ENCODE peak calls at places on chromosomes 12 and 14, in nine cellular contexts. M is sciatic nerve; T is brain microvascular endothelial cell; W is nucleus accumbens; Q is putamen; Y is stimulated activated CD4-positive, alpha-beta T cell treated with anti-CD3 and anti-CD28 coated beads, Interleukin-2, amount 100 ng/mL, for 48 hours; A is KBM-7; N is stimulated activated CD8-positive, alpha-beta memory T cell treated with anti-CD3 and anti-CD28 coated beads, Interleukin-15, amount 100 ng/mL, for 24 hours; C is GM04504. R is an unnamed sample.

GRCh38 chr12:11826607-11827006 is 177.1 kb downstream of the ETV6 start:
- DNase-seq in C (no peak), Q (no peak), Y (no peak), M (no peak), A (no peak), T (no peak), W (no peak), N (no peak), R (no peak)

GRCh38 chr12:5335059-5335458 is 96.8 kb upstream of the NTF3 start:
- DNase-seq in M (no peak), N (no peak), T (no peak), Y (no peak), W (no peak), Q (no peak), A (no peak), C (peak; percentile 10), R (no peak)

GRCh38 chr12:224330-224729 is 10.4 kb upstream of the SLC6A12 start:
- DNase-seq in M (peak; percentile 28), Q (no peak), W (no peak), N (no peak), T (no peak), Y (no peak), C (no peak), A (no peak), R (no peak)

GRCh38 chr12:131046813-131047788 is 93.4 kb downstream of the ADGRD1 start:
- DNase-seq in Y (no peak), Q (no peak), N (no peak), W (no peak), M (no peak), C (no peak), A (peak; percentile 18), T (no peak), R (no peak)

GRCh38 chr14:64234877-64235651 is 59.1 kb downstream of the ESR2 start:
- DNase-seq in Q (no peak), A (no peak), C (no peak), T (peak; percentile 56), M (no peak), N (no peak), Y (no peak), W (no peak), R (peak; percentile 3)

GRCh38 chr12:54292931-54293241 is 7.9 kb downstream of the NFE2 start:
- DNase-seq in T (no peak), W (no peak), N (no peak), Q (no peak), A (no peak), C (no peak), Y (no peak), M (no peak), R (no peak)

GRCh38 chr14:59337151-59337611 is 128.0 kb downstream of the GPR135 start:
- DNase-seq in Y (no peak), C (peak; percentile 50), Q (no peak), N (no peak), A (no peak), W (no peak), M (peak; percentile 72), T (no peak), R (no peak)

GRCh38 chr12:58026421-58026820 is 85.1 kb downstream of the ATP23 start:
- DNase-seq in C (no peak), N (no peak), W (no peak), Y (no peak), T (no peak), M (no peak), Q (no peak), A (no peak), R (no peak)

GRCh38 chr12:8554451-8555195 is 13.9 kb upstream of the CLEC4E start:
- DNase-seq in W (no peak), M (no peak), T (peak; percentile 50), Y (no peak), C (no peak), Q (no peak), N (no peak), A (no peak), R (no peak)

GRCh38 chr14:59632381-59632780 is 55.8 kb upstream of the CCDC175 start:
- DNase-seq in A (peak; percentile 48), Q (no peak), T (peak; percentile 13), Y (no peak), W (no peak), N (no peak), M (no peak), C (no peak), R (peak; percentile 32)

GRCh38 chr14:73645248-73645610 is 443 bp downstream of the DNAL1 start:
- DNase-seq in W (no peak), N (no peak), Y (no peak), C (no peak), M (no peak), T (no peak), A (no peak), Q (no peak), R (no peak)

GRCh38 chr14:30385925-30386324 is 173.0 kb upstream of the G2E3 start:
- DNase-seq in M (no peak), Y (no peak), Q (no peak), A (no peak), C (no peak), N (no peak), W (no peak), T (no peak), R (no peak)

GRCh38 chr12:116202940-116203339 is 74.6 kb downstream of the MED13L start:
- DNase-seq in Y (no peak), A (no peak), Q (no peak), C (no peak), T (peak; percentile 9), N (no peak), M (no peak), W (no peak), R (no peak)

GRCh38 chr12:77893918-77894317 is 63.2 kb downstream of the NAV3 start:
- DNase-seq in C (no peak), T (peak; percentile 34), W (no peak), Y (no peak), M (no peak), Q (no peak), N (no peak), A (no peak), R (no peak)

GRCh38 chr12:49708851-49709250 is 1.6 kb upstream of the FMNL3 start:
- DNase-seq in N (no peak), M (no peak), Q (no peak), C (no peak), A (no peak), W (no peak), Y (no peak), T (no peak), R (no peak)

GRCh38 chr14:95863295-95863694 is 13.3 kb upstream of the TUNAR start:
- DNase-seq in N (no peak), C (no peak), Y (no peak), Q (no peak), W (no peak), T (no peak), A (no peak), M (no peak), R (no peak)

GRCh38 chr12:29543036-29543435 is 45.5 kb upstream of the OVCH1 start:
- DNase-seq in Q (no peak), W (no peak), T (no peak), A (no peak), Y (no peak), N (no peak), M (no peak), C (no peak), R (no peak)

GRCh38 chr12:29893002-29893401 is 109.3 kb upstream of the TMTC1 start:
- DNase-seq in M (no peak), N (no peak), Q (no peak), Y (no peak), W (no peak), C (no peak), T (no peak), A (no peak), R (no peak)

GRCh38 chr12:31089072-31089471 is 15.4 kb downstream of the DDX11 start:
- DNase-seq in M (no peak), Q (no peak), Y (no peak), N (no peak), C (no peak), W (no peak), T (no peak), A (no peak), R (no peak)

GRCh38 chr12:124395284-124395752 is 100.4 kb downstream of the RFLNA start:
- DNase-seq in M (no peak), C (no peak), W (no peak), N (no peak), Y (no peak), A (no peak), T (peak; percentile 60), Q (no peak), R (no peak)

GRCh38 chr14:35343709-35344474 is 51.7 kb downstream of the PSMA6 start:
- DNase-seq in M (no peak), T (no peak), W (no peak), A (no peak), N (no peak), Q (no peak), C (no peak), Y (no peak), R (no peak)